ENCODE peak calls at places on chromosomes 5 and 9, in seven cellular contexts. Z is neuronal stem cell, D is cardiac fibroblast, T is brain microvascular endothelial cell, V is heart left ventricle, S is upper lobe of right lung, X is Peyer's patch. K is an unnamed sample.

GRCh38 chr9:95060246-95060645 is 257.3 kb downstream of the FANCC start:
- DNase-seq in Z (no peak), D (no peak), T (peak), V (no peak), S (no peak), X (no peak), K (no peak)

GRCh38 chr9:134488251-134488900 is 153.2 kb upstream of the COL5A1 start:
- DNase-seq in Z (no peak), D (peak), T (peak), V (peak), S (peak), X (no peak), K (no peak)

GRCh38 chr5:179271301-179271650 is 74.0 kb downstream of the ADAMTS2 start:
- DNase-seq in Z (no peak), D (no peak), T (no peak), V (peak), S (no peak), X (no peak), K (no peak)

GRCh38 chr5:158537343-158537742 is 562.4 kb downstream of the EBF1 start:
- DNase-seq in Z (no peak), D (no peak), T (no peak), V (no peak), S (no peak), X (no peak), K (no peak)

GRCh38 chr9:120110520-120110919 is 469.4 kb downstream of the CDK5RAP2 start:
- DNase-seq in Z (no peak), D (no peak), T (no peak), V (no peak), S (no peak), X (no peak), K (no peak)

GRCh38 chr9:33350310-33350709 is 52.1 kb downstream of the AQP7 start:
- DNase-seq in Z (no peak), D (peak), T (peak), V (no peak), S (no peak), X (no peak), K (peak)

GRCh38 chr5:3512291-3512690 is 83.3 kb upstream of the IRX1 start:
- DNase-seq in Z (no peak), D (no peak), T (no peak), V (no peak), S (no peak), X (no peak), K (no peak)

GRCh38 chr9:130196643-130197042 is 24.4 kb downstream of the NCS1 start:
- DNase-seq in Z (no peak), D (peak), T (no peak), V (no peak), S (no peak), X (no peak), K (no peak)

GRCh38 chr5:33129309-33129708 is 311.5 kb upstream of the TARS1 start:
- DNase-seq in Z (no peak), D (no peak), T (no peak), V (no peak), S (no peak), X (no peak), K (no peak)

GRCh38 chr5:24566933-24567332 is 77.8 kb downstream of the CDH10 start:
- DNase-seq in Z (no peak), D (no peak), T (no peak), V (no peak), S (no peak), X (no peak), K (no peak)

GRCh38 chr5:40570408-40571129 is 109.1 kb upstream of the PTGER4 start:
- DNase-seq in Z (no peak), D (peak), T (peak), V (no peak), S (no peak), X (no peak), K (no peak)

GRCh38 chr9:29213374-29214161 is 1640.3 kb upstream of the C9orf72 start:
- DNase-seq in Z (peak), D (no peak), T (no peak), V (no peak), S (peak), X (peak), K (no peak)

GRCh38 chr5:177495243-177496060 is 2.0 kb downstream of the PDLIM7 start:
- DNase-seq in Z (peak), D (peak), T (peak), V (peak), S (peak), X (no peak), K (peak)

GRCh38 chr5:83095973-83096539 is 18.7 kb downstream of the XRCC4 start:
- DNase-seq in Z (no peak), D (peak), T (peak), V (peak), S (no peak), X (no peak), K (peak)

GRCh38 chr9:30015073-30015472 is 2369.4 kb upstream of the ACO1 start:
- DNase-seq in Z (no peak), D (no peak), T (no peak), V (no peak), S (no peak), X (no peak), K (no peak)

GRCh38 chr9:131545786-131546335 is 538 bp downstream of the PRRT1B start:
- DNase-seq in Z (no peak), D (no peak), T (no peak), V (no peak), S (no peak), X (no peak), K (no peak)

GRCh38 chr5:111580956-111581355 is 68.6 kb upstream of the STARD4 start:
- DNase-seq in Z (no peak), D (peak), T (no peak), V (no peak), S (no peak), X (no peak), K (no peak)

GRCh38 chr9:115672477-115673316 is 480.9 kb upstream of the PAPPA start:
- DNase-seq in Z (no peak), D (peak), T (peak), V (peak), S (no peak), X (no peak), K (peak)

GRCh38 chr5:116032094-116032517 is at the start of gene ARL14EPL:
- DNase-seq in Z (no peak), D (peak), T (peak), V (no peak), S (peak), X (no peak), K (peak)

DNA sequence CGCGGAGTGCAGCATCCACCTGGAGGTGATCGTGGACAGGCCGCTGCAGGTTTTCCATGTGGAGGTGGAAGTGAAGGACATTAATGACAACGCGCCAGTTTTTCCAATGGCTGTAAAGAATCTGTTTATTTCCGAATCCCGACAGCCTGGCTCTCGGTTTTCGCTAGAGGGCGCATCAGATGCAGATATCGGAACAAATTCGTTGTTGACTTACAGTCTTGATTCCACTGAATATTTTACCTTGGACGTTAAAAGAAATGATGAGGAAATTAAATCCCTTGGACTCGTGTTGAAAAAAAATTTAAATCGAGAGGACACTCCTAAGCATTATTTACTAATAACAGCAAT is 611 bp downstream of the PCDHA3 start:
- DNase-seq in Z (no peak), D (no peak), T (no peak), V (no peak), S (no peak), X (no peak), K (no peak)
- H3K4me3 ChIP-seq in Z (no peak), D (no peak), T (no peak), V (peak), S (peak), X (no peak), K (peak)

GRCh38 chr9:129071526-129072131 is 9.3 kb upstream of the DOLPP1 start:
- DNase-seq in Z (no peak), D (no peak), T (no peak), V (no peak), S (no peak), X (no peak), K (no peak)

GRCh38 chr9:129074106-129074505 is 6.8 kb upstream of the DOLPP1 start:
- DNase-seq in Z (no peak), D (no peak), T (no peak), V (no peak), S (no peak), X (no peak), K (no peak)

GRCh38 chr9:129073404-129073803 is 7.5 kb upstream of the DOLPP1 start:
- DNase-seq in Z (no peak), D (no peak), T (no peak), V (no peak), S (no peak), X (no peak), K (no peak)

GRCh38 chr9:129070670-129071525 is 10.0 kb upstream of the DOLPP1 start:
- DNase-seq in Z (no peak), D (no peak), T (no peak), V (no peak), S (no peak), X (no peak), K (no peak)

DNA sequence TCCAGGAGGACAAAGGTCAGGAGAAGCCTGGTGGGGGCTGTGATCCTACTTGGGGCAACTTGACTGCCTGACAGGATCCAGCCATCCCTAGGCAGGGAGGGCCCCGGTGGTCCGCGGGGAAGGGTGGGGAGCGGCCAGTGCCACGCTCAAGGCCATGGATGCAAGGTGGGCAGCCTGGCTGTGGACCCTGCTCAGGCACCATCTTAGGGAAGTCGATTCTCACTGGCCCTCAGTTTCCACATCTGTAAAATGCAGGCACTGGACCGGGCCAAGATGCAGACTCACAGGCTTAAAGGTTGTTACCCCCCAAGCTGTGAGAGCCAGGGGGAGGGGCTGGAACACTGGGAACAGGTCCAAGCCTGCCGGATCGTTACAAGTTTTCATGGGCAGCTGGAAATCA is 8.7 kb upstream of the DOLPP1 start:
- DNase-seq in Z (no peak), D (no peak), T (no peak), V (no peak), S (no peak), X (no peak), K (no peak)
- H3K4me3 ChIP-seq in Z (peak), D (no peak), T (no peak), V (no peak), S (no peak), X (no peak), K (no peak)

GRCh38 chr9:74498616-74499095 is 1.5 kb downstream of the RORB start:
- DNase-seq in Z (peak), D (peak), T (no peak), V (no peak), S (peak), X (no peak), K (no peak)
- H3K4me3 ChIP-seq in Z (peak), D (peak), T (peak), V (peak), S (peak), X (peak), K (peak)

GRCh38 chr5:59038169-59039002 is 455.5 kb downstream of the RAB3C start:
- DNase-seq in Z (no peak), D (peak), T (no peak), V (no peak), S (no peak), X (no peak), K (peak)

GRCh38 chr5:59037453-59038168 is 454.7 kb downstream of the RAB3C start:
- DNase-seq in Z (no peak), D (peak), T (no peak), V (no peak), S (no peak), X (no peak), K (no peak)

GRCh38 chr5:59035681-59036080 is 452.8 kb downstream of the RAB3C start:
- DNase-seq in Z (no peak), D (no peak), T (no peak), V (no peak), S (no peak), X (no peak), K (no peak)

GRCh38 chr5:59036274-59036961 is 453.5 kb downstream of the RAB3C start:
- DNase-seq in Z (no peak), D (peak), T (peak), V (peak), S (no peak), X (no peak), K (peak)

DNA sequence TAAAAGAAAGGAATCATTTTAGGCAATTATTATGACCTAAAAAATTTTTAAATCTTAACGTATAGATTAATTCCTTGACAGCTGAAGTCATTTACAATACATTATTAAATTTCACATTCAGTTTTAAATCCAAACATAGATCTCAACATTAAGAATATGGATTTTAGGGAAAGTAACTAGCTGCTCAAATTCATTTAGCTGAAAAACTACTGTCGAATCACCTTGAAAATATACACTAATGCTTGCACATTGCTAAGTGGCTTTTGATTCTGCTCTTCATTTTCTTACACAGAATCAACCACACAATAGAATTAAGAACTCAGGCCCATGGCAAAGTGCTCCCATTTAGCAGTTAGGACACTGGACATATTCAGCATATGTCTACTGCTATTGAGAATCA is 454.2 kb downstream of the RAB3C start:
- DNase-seq in Z (no peak), D (no peak), T (no peak), V (no peak), S (no peak), X (no peak), K (no peak)
- H3K4me3 ChIP-seq in Z (no peak), D (no peak), T (peak), V (no peak), S (peak), X (no peak), K (no peak)

GRCh38 chr5:14011089-14012004 is 66.9 kb upstream of the DNAH5 start:
- DNase-seq in Z (peak), D (peak), T (peak), V (peak), S (peak), X (peak), K (peak)

GRCh38 chr5:14004598-14005394 is 60.3 kb upstream of the DNAH5 start:
- DNase-seq in Z (no peak), D (no peak), T (no peak), V (no peak), S (no peak), X (no peak), K (no peak)

GRCh38 chr5:14009575-14009974 is 65.1 kb upstream of the DNAH5 start:
- DNase-seq in Z (no peak), D (no peak), T (no peak), V (no peak), S (no peak), X (no peak), K (no peak)

GRCh38 chr5:14006823-14007510 is 62.5 kb upstream of the DNAH5 start:
- DNase-seq in Z (no peak), D (no peak), T (no peak), V (no peak), S (no peak), X (no peak), K (no peak)

DNA sequence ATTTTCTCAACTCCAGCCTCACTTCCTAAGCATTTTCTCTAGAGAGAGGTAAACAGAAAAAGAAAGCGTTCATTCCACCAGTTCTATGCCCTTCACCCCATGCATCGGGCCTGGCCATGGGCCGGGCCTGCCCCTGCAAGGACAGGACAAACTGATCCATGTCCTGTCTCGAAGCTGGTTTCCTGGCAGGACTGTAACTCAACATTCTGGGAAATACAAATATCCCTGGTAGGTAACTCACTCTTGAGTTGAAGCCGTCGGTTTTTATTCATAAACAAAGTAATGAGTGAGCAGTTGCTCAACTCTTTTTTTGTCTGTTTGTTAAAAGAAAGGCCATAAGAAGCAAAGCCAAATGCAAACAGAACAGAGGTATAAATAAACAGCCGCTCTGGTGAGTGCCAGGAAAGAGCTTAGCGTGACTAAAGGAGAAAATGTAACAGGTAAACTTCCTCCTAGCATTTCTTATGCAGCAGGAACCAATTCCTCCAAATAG is 64.4 kb upstream of the DNAH5 start:
- DNase-seq in Z (no peak), D (no peak), T (no peak), V (no peak), S (peak), X (no peak), K (peak)
- H3K4me3 ChIP-seq in Z (no peak), D (no peak), T (no peak), V (no peak), S (no peak), X (no peak), K (no peak)

K was measured in MG63.